ENCODE peak calls at places on chromosomes 12 and 14, in six cellular contexts. D, T, E, Y, K and I are unnamed samples.
A peak's percentile ranks its signal among the peaks of the same experiment; 100 is the strongest.

GRCh38 chr12:111546758-111547383 is 52.2 kb downstream of the ATXN2 start:
- DNase-seq in K (no peak), D (no peak), Y (no peak), E (peak; percentile 57), T (no peak), I (no peak)

GRCh38 chr12:40829738-40830144 is 137.5 kb downstream of the CNTN1 start:
- DNase-seq in K (no peak), Y (no peak), T (no peak), E (peak; percentile 3), D (no peak), I (no peak)

GRCh38 chr14:104891664-104892500 is 26.8 kb downstream of the CEP170B start:
- DNase-seq in Y (peak; percentile 3), K (peak; percentile 34), T (no peak), D (no peak), E (no peak), I (no peak)

GRCh38 chr12:93748672-93749403 is 71.7 kb downstream of the CRADD start:
- DNase-seq in T (no peak), K (no peak), Y (no peak), D (no peak), E (no peak), I (no peak)

GRCh38 chr12:20367731-20368652 is at the start of gene PDE3A:
- DNase-seq in Y (peak; percentile 74), E (peak; percentile 86), T (peak; percentile 88), D (peak; percentile 67), K (no peak), I (peak; percentile 75)

GRCh38 chr12:94609917-94610443 is 40.4 kb downstream of the TMCC3 start:
- DNase-seq in T (no peak), E (no peak), D (no peak), K (no peak), Y (no peak), I (no peak)

GRCh38 chr12:122981036-122981471 is 573 bp downstream of the ARL6IP4 start:
- DNase-seq in K (no peak), D (no peak), T (peak; percentile 23), E (peak; percentile 33), Y (no peak), I (no peak)

GRCh38 chr12:53948650-53949593 is 5.8 kb upstream of the HOXC12 start:
- DNase-seq in K (no peak), E (no peak), Y (no peak), T (no peak), D (no peak), I (no peak)

GRCh38 chr12:90816353-90817089 is 138.5 kb downstream of the CCER1 start:
- DNase-seq in T (peak; percentile 2), Y (no peak), E (peak; percentile 8), D (no peak), K (no peak), I (no peak)

GRCh38 chr12:25557830-25558436 is 4.8 kb upstream of the LMNTD1 start:
- DNase-seq in D (no peak), T (peak; percentile 50), E (peak; percentile 71), K (no peak), Y (no peak), I (no peak)

GRCh38 chr14:105069887-105070759 is 4.9 kb upstream of the GPR132 start:
- DNase-seq in K (no peak), Y (peak; percentile 36), T (peak; percentile 42), E (no peak), D (no peak), I (no peak)

GRCh38 chr12:47343684-47344567 is 264.2 kb upstream of the AMIGO2 start:
- DNase-seq in D (no peak), K (no peak), Y (no peak), E (peak; percentile 47), T (no peak), I (no peak)

GRCh38 chr12:110245278-110245868 is 35.7 kb upstream of the ATP2A2 start:
- DNase-seq in T (no peak), Y (no peak), K (peak; percentile 47), D (no peak), E (no peak), I (no peak)

GRCh38 chr14:104800600-104801283 is at the start of gene ZBTB42:
- DNase-seq in T (peak; percentile 48), K (peak; percentile 60), Y (peak; percentile 54), E (peak; percentile 53), D (peak; percentile 70), I (peak; percentile 67)

GRCh38 chr12:2876431-2877046 is 435 bp downstream of the FOXM1 start:
- DNase-seq in D (no peak), E (peak; percentile 20), T (peak; percentile 25), K (no peak), Y (no peak), I (no peak)

GRCh38 chr12:50271724-50272247 is 11.5 kb downstream of the LIMA1 start:
- DNase-seq in Y (no peak), D (no peak), E (peak; percentile 84), K (no peak), T (peak; percentile 76), I (no peak)

GRCh38 chr14:61694830-61695694 is at the start of gene HIF1A:
- DNase-seq in E (peak; percentile 100), Y (peak; percentile 97), K (peak; percentile 98), D (peak; percentile 85), T (peak; percentile 100), I (peak; percentile 93)

GRCh38 chr14:33062881-33063280 is 124.2 kb downstream of the NPAS3 start:
- DNase-seq in T (peak; percentile 7), Y (no peak), E (no peak), D (no peak), K (no peak), I (no peak)

GRCh38 chr12:124410354-124411175 is 115.7 kb downstream of the RFLNA start:
- DNase-seq in D (no peak), T (no peak), E (no peak), Y (no peak), K (no peak), I (peak; percentile 47)

GRCh38 chr12:2958432-2959193 is 584 bp upstream of the TEAD4 start:
- DNase-seq in Y (peak; percentile 57), T (peak; percentile 75), K (no peak), D (no peak), E (peak; percentile 33), I (no peak)

GRCh38 chr14:103775506-103775905 is 59.9 kb downstream of the ZFYVE21 start:
- DNase-seq in T (no peak), D (no peak), E (no peak), Y (no peak), K (no peak), I (no peak)

GRCh38 chr12:2586159-2587035 is 208.4 kb upstream of the FKBP4 start:
- DNase-seq in T (no peak), K (peak; percentile 32), Y (no peak), E (no peak), D (no peak), I (no peak)

GRCh38 chr12:115941362-115941761 is 336.1 kb downstream of the MED13L start:
- DNase-seq in T (peak; percentile 27), E (peak; percentile 71), K (no peak), Y (no peak), D (no peak), I (no peak)

GRCh38 chr12:63319386-63319785 is 168.4 kb upstream of the AVPR1A start:
- DNase-seq in D (no peak), T (no peak), K (no peak), Y (no peak), E (peak; percentile 26), I (no peak)

GRCh38 chr12:23944067-23944466 is 5.4 kb downstream of the SOX5 start:
- DNase-seq in Y (no peak), K (no peak), E (no peak), D (no peak), T (no peak), I (peak; percentile 15)

GRCh38 chr12:105120551-105120950 is 13.0 kb downstream of the WASHC4 start:
- DNase-seq in Y (no peak), K (no peak), D (no peak), E (peak; percentile 31), T (peak; percentile 12), I (no peak)

GRCh38 chr12:71594214-71594948 is 69.3 kb downstream of the ZFC3H1 start:
- DNase-seq in T (peak; percentile 67), D (no peak), E (peak; percentile 35), K (no peak), Y (peak; percentile 8), I (no peak)

GRCh38 chr12:93256258-93256969 is 121.3 kb upstream of the NUDT4 start:
- DNase-seq in K (no peak), T (peak; percentile 77), D (no peak), Y (no peak), E (no peak), I (no peak)

GRCh38 chr14:92692822-92693226 is 55.6 kb downstream of the LGMN start:
- DNase-seq in D (no peak), E (peak; percentile 65), K (no peak), T (peak; percentile 87), Y (peak; percentile 84), I (no peak)

GRCh38 chr14:24392327-24393098 is 6.3 kb upstream of the NYNRIN start:
- DNase-seq in K (no peak), D (no peak), T (peak; percentile 73), E (peak; percentile 80), Y (no peak), I (no peak)

GRCh38 chr12:117367006-117367638 is 5.7 kb upstream of the NOS1 start:
- DNase-seq in D (peak; percentile 82), T (peak; percentile 78), E (peak; percentile 83), Y (peak; percentile 66), K (no peak), I (peak; percentile 89)

GRCh38 chr12:80598004-80598606 is 109.3 kb upstream of the MYF6 start:
- DNase-seq in E (peak; percentile 83), T (peak; percentile 81), K (no peak), D (no peak), Y (no peak), I (peak; percentile 6)
- TF ChIP-seq CTCF in E (peak; percentile 54), T (peak; percentile 54), K (no peak), D (peak; percentile 52), Y (no peak), I (peak; percentile 8)

GRCh38 chr14:94770815-94771190 is 890 bp upstream of the GSC start:
- DNase-seq in E (no peak), Y (no peak), D (no peak), K (no peak), T (no peak), I (no peak)
- TF ChIP-seq CTCF in E (no peak), Y (no peak), D (no peak), K (no peak), T (no peak), I (no peak)

GRCh38 chr14:73851567-73852382 is at the start of gene PTGR2:
- DNase-seq in Y (peak; percentile 97), D (peak; percentile 97), E (peak; percentile 97), K (peak; percentile 93), T (peak; percentile 99), I (peak; percentile 99)
- TF ChIP-seq CTCF in Y (no peak), D (no peak), E (peak; percentile 19), K (no peak), T (no peak), I (no peak)

GRCh38 chr12:55818886-55819285 is 1.0 kb downstream of the ORMDL2 start:
- DNase-seq in K (no peak), Y (no peak), T (no peak), D (no peak), E (no peak), I (no peak)

GRCh38 chr12:55818140-55818728 is 393 bp downstream of the ORMDL2 start:
- DNase-seq in Y (no peak), K (no peak), D (no peak), E (no peak), T (no peak), I (no peak)

GRCh38 chr12:55822228-55822627 is 4.4 kb downstream of the ORMDL2 start:
- DNase-seq in E (peak; percentile 24), D (no peak), T (no peak), Y (no peak), K (no peak), I (no peak)

GRCh38 chr12:55823419-55823818 is 5.6 kb downstream of the ORMDL2 start:
- DNase-seq in Y (no peak), D (no peak), K (no peak), E (no peak), T (no peak), I (no peak)

GRCh38 chr12:55820679-55821078 is 2.8 kb downstream of the ORMDL2 start:
- DNase-seq in E (peak; percentile 55), K (no peak), Y (no peak), D (no peak), T (peak; percentile 42), I (no peak)
- TF ChIP-seq CTCF in E (peak; percentile 54), K (no peak), Y (no peak), D (peak; percentile 12), T (peak; percentile 31), I (no peak)